ENCODE peak calls at places on chromosome X, in five cellular contexts. L, E, P, Z and S are unnamed samples.
A peak's percentile ranks its signal among the peaks of the same experiment; 100 is the strongest.

GRCh38 chrX:48890934-48891401 is 6.6 kb downstream of the TIMM17B start:
- DNase-seq in L (no peak), E (peak; percentile 8), P (no peak), Z (no peak), S (no peak)

GRCh38 chrX:123665197-123665596 is 67.7 kb downstream of the THOC2 start:
- DNase-seq in L (no peak), E (no peak), P (peak; percentile 51), Z (no peak), S (no peak)

GRCh38 chrX:130626521-130626920 is 224.7 kb downstream of the RBMX2 start:
- DNase-seq in L (no peak), E (no peak), P (peak; percentile 4), Z (no peak), S (peak; percentile 11)

GRCh38 chrX:123277347-123277746 is 93.3 kb downstream of the GRIA3 start:
- DNase-seq in L (no peak), E (no peak), P (no peak), Z (no peak), S (no peak)

GRCh38 chrX:42714981-42715688 is 62.8 kb downstream of the PPP1R2C start:
- DNase-seq in L (peak; percentile 79), E (peak; percentile 36), P (peak; percentile 2), Z (no peak), S (no peak)

GRCh38 chrX:41350150-41350975 is 16.4 kb downstream of the DDX3X start:
- DNase-seq in L (no peak), E (no peak), P (peak; percentile 39), Z (no peak), S (no peak)

GRCh38 chrX:119762718-119763117 is 4.3 kb downstream of the SOWAHD start:
- DNase-seq in L (peak; percentile 31), E (no peak), P (no peak), Z (no peak), S (no peak)

GRCh38 chrX:107579956-107580355 is 48.4 kb upstream of the PRPS1 start:
- DNase-seq in L (no peak), E (no peak), P (peak; percentile 60), Z (no peak), S (no peak)

GRCh38 chrX:65601126-65601525 is 66.3 kb upstream of the MSN start:
- DNase-seq in L (no peak), E (peak; percentile 12), P (no peak), Z (no peak), S (no peak)

GRCh38 chrX:20139966-20140365 is 1.7 kb downstream of the EIF1AX start:
- DNase-seq in L (no peak), E (no peak), P (peak; percentile 31), Z (peak; percentile 39), S (peak; percentile 27)

GRCh38 chrX:19814240-19814639 is 73.2 kb downstream of the SH3KBP1 start:
- DNase-seq in L (peak; percentile 75), E (no peak), P (no peak), Z (no peak), S (no peak)

GRCh38 chrX:104309169-104309568 is 54.4 kb upstream of the ESX1 start:
- DNase-seq in L (peak; percentile 31), E (no peak), P (no peak), Z (no peak), S (no peak)

GRCh38 chrX:106955004-106955772 is 35.0 kb downstream of the CLDN2 start:
- DNase-seq in L (no peak), E (no peak), P (peak; percentile 55), Z (peak; percentile 23), S (no peak)

GRCh38 chrX:48156014-48156413 is 25.6 kb downstream of the SPACA5B start:
- DNase-seq in L (no peak), E (no peak), P (no peak), Z (no peak), S (no peak)

GRCh38 chrX:120302434-120302833 is 8.8 kb downstream of the TMEM255A start:
- DNase-seq in L (peak; percentile 68), E (peak; percentile 27), P (no peak), Z (no peak), S (no peak)

GRCh38 chrX:147635186-147635585 is 276.5 kb upstream of the FMR1 start:
- DNase-seq in L (no peak), E (no peak), P (no peak), Z (no peak), S (no peak)

GRCh38 chrX:73855546-73855945 is 292.5 kb downstream of the CHIC1 start:
- DNase-seq in L (peak; percentile 63), E (peak; percentile 57), P (peak; percentile 74), Z (no peak), S (peak; percentile 33)

GRCh38 chrX:38754102-38754790 is 47.0 kb upstream of the MID1IP1 start:
- DNase-seq in L (peak; percentile 60), E (peak; percentile 40), P (peak; percentile 59), Z (peak; percentile 6), S (peak; percentile 17)

GRCh38 chrX:106481341-106481740 is 130.4 kb upstream of the RADX start:
- DNase-seq in L (peak; percentile 55), E (peak; percentile 54), P (peak; percentile 42), Z (no peak), S (peak; percentile 4)

GRCh38 chrX:137565921-137566745 is at the start of gene ZIC3:
- DNase-seq in L (peak; percentile 91), E (no peak), P (peak; percentile 48), Z (no peak), S (no peak)

GRCh38 chrX:12026481-12026880 is 111.8 kb upstream of the FRMPD4 start:
- DNase-seq in L (no peak), E (no peak), P (no peak), Z (no peak), S (no peak)

GRCh38 chrX:53433651-53434639 is at the start of gene HSD17B10:
- DNase-seq in L (peak; percentile 90), E (peak; percentile 89), P (peak; percentile 80), Z (no peak), S (no peak)

GRCh38 chrX:48573690-48574269 is 504 bp upstream of the RBM3 start:
- DNase-seq in L (no peak), E (no peak), P (no peak), Z (no peak), S (no peak)

GRCh38 chrX:57586360-57586759 is 5.5 kb upstream of the ZXDB start:
- DNase-seq in L (no peak), E (no peak), P (no peak), Z (no peak), S (no peak)

GRCh38 chrX:16828126-16828908 is 41.8 kb downstream of the RBBP7 start:
- DNase-seq in L (no peak), E (no peak), P (peak; percentile 98), Z (no peak), S (no peak)

GRCh38 chrX:17519349-17519748 is 144.3 kb downstream of the NHS start:
- DNase-seq in L (no peak), E (no peak), P (no peak), Z (no peak), S (no peak)

GRCh38 chrX:34656467-34656841 is 631 bp downstream of the TMEM47 start:
- DNase-seq in L (peak; percentile 6), E (no peak), P (no peak), Z (no peak), S (no peak)

GRCh38 chrX:148580016-148580415 is 79.6 kb downstream of the AFF2 start:
- DNase-seq in L (no peak), E (no peak), P (no peak), Z (no peak), S (no peak)

GRCh38 chrX:153989971-153990655 is 17.6 kb downstream of the TMEM187 start:
- DNase-seq in L (no peak), E (no peak), P (no peak), Z (no peak), S (no peak)

GRCh38 chrX:46831620-46832327 is 5.1 kb upstream of the RP2 start:
- DNase-seq in L (no peak), E (no peak), P (peak; percentile 59), Z (no peak), S (no peak)

GRCh38 chrX:153505361-153505760 is 10.6 kb downstream of the BGN start:
- DNase-seq in L (no peak), E (no peak), P (no peak), Z (no peak), S (no peak)

GRCh38 chrX:3232262-3232950 is 114.0 kb downstream of the MXRA5 start:
- DNase-seq in L (no peak), E (no peak), P (peak; percentile 51), Z (no peak), S (no peak)

GRCh38 chrX:135436456-135436855 is 14.7 kb downstream of the SMIM10L2A start:
- DNase-seq in L (no peak), E (no peak), P (no peak), Z (no peak), S (no peak)

GRCh38 chrX:133660356-133660755 is 245.1 kb upstream of the GPC4 start:
- DNase-seq in L (no peak), E (no peak), P (peak; percentile 67), Z (no peak), S (no peak)

GRCh38 chrX:110667706-110668105 is 127.9 kb downstream of the CHRDL1 start:
- DNase-seq in L (peak; percentile 95), E (no peak), P (no peak), Z (no peak), S (no peak)

GRCh38 chrX:1392376-1393130 is 640 bp upstream of the SLC25A6 start:
- DNase-seq in L (peak; percentile 82), E (peak; percentile 66), P (peak; percentile 63), Z (no peak), S (peak; percentile 14)

GRCh38 chrX:107324493-107325310 is 118.3 kb downstream of the DNAAF6 start:
- DNase-seq in L (peak; percentile 93), E (peak; percentile 3), P (peak; percentile 34), Z (no peak), S (no peak)

GRCh38 chrX:131827935-131828334 is 195.2 kb upstream of the STK26 start:
- DNase-seq in L (peak; percentile 82), E (peak; percentile 43), P (no peak), Z (no peak), S (no peak)

GRCh38 chrX:28922106-28922505 is 334.9 kb downstream of the IL1RAPL1 start:
- DNase-seq in L (no peak), E (no peak), P (peak; percentile 30), Z (no peak), S (no peak)